ENCODE peak calls at places on chromosomes 6 and 20, in six cellular contexts. Z is cardiac muscle cell, W is heart right ventricle, Q is stomach, V is cardiac fibroblast, O is transverse colon. R is an unnamed sample.

GRCh38 chr6:72657391-72657790 is 35.5 kb downstream of the KCNQ5 start:
- DNase-seq in V (no peak), Z (no peak), Q (no peak), W (no peak), O (no peak), R (no peak)

GRCh38 chr20:50798650-50799049 is 3.8 kb downstream of the BCAS4 start:
- DNase-seq in Q (no peak), Z (no peak), V (peak), O (no peak), W (no peak), R (peak)

GRCh38 chr6:169868458-169868857 is 117.0 kb downstream of the ERMARD start:
- DNase-seq in Z (no peak), O (peak), W (peak), Q (peak), V (no peak), R (no peak)

GRCh38 chr20:44081476-44081875 is 105.5 kb downstream of the JPH2 start:
- DNase-seq in W (no peak), Q (no peak), O (no peak), V (no peak), Z (no peak), R (no peak)

GRCh38 chr6:111423960-111424846 is 58.8 kb downstream of the REV3L start:
- DNase-seq in Z (peak), Q (peak), W (peak), V (peak), O (peak), R (peak)

GRCh38 chr6:169800668-169801395 is 49.4 kb downstream of the ERMARD start:
- DNase-seq in O (peak), Z (peak), W (no peak), V (peak), Q (peak), R (peak)

GRCh38 chr20:46200582-46201570 is 82.8 kb downstream of the CD40 start:
- DNase-seq in O (no peak), Z (peak), W (no peak), Q (no peak), V (no peak), R (no peak)

GRCh38 chr20:36821964-36822437 is 48.4 kb upstream of the DSN1 start:
- DNase-seq in V (no peak), W (no peak), Q (peak), O (no peak), Z (no peak), R (no peak)

GRCh38 chr6:108781419-108782110 is 66.7 kb upstream of the ARMC2 start:
- DNase-seq in W (no peak), V (no peak), Z (no peak), Q (no peak), O (no peak), R (peak)

GRCh38 chr6:21928715-21929298 is 335.3 kb downstream of the SOX4 start:
- DNase-seq in Z (no peak), Q (no peak), W (no peak), V (no peak), O (no peak), R (no peak)

GRCh38 chr6:4055420-4056041 is 23.4 kb downstream of the FAM217A start:
- DNase-seq in V (peak), O (peak), W (peak), Q (peak), Z (peak), R (peak)

GRCh38 chr6:36414481-36414880 is 27.0 kb upstream of the ETV7 start:
- DNase-seq in W (no peak), Q (no peak), Z (peak), V (no peak), O (no peak), R (no peak)

GRCh38 chr6:98832282-98833100 is 1.9 kb upstream of the POU3F2 start:
- DNase-seq in Q (no peak), O (no peak), W (no peak), Z (peak), V (peak), R (peak)

GRCh38 chr20:14495066-14495465 is 157.7 kb upstream of the FLRT3 start:
- DNase-seq in Q (no peak), O (no peak), V (no peak), Z (no peak), W (no peak), R (no peak)

GRCh38 chr6:14713561-14713960 is 532.3 kb upstream of the JARID2 start:
- DNase-seq in O (no peak), Q (no peak), Z (no peak), V (peak), W (peak), R (no peak)

GRCh38 chr6:1696495-1696850 is 86.8 kb downstream of the FOXC1 start:
- DNase-seq in V (no peak), Z (no peak), Q (no peak), W (no peak), O (no peak), R (no peak)

GRCh38 chr6:170139531-170139930 is 151.3 kb downstream of the DLL1 start:
- DNase-seq in O (no peak), Z (no peak), W (no peak), V (no peak), Q (no peak), R (no peak)

GRCh38 chr6:89311853-89312531 is 3.1 kb downstream of the GABRR2 start:
- DNase-seq in W (peak), Q (peak), O (peak), Z (peak), V (peak), R (peak)

GRCh38 chr6:158834675-158835385 is 15.7 kb upstream of the EZR start:
- DNase-seq in V (no peak), Q (peak), W (no peak), O (no peak), Z (no peak), R (no peak)

GRCh38 chr6:168276576-168277273 is 42.9 kb downstream of the DACT2 start:
- DNase-seq in O (no peak), V (no peak), Q (no peak), Z (no peak), W (no peak), R (no peak)

GRCh38 chr6:118755941-118756646 is 104.7 kb upstream of the CEP85L start:
- DNase-seq in Z (no peak), Q (no peak), O (no peak), W (no peak), V (no peak), R (no peak)

GRCh38 chr6:89371849-89372505 is 19.5 kb upstream of the UBE2J1 start:
- DNase-seq in Z (peak), O (peak), Q (peak), V (peak), W (peak), R (peak)

GRCh38 chr20:13525225-13525940 is 113.3 kb downstream of the TASP1 start:
- DNase-seq in O (no peak), Q (no peak), Z (peak), W (no peak), V (peak), R (peak)

GRCh38 chr6:98039876-98040605 is 757.0 kb upstream of the MMS22L start:
- DNase-seq in O (no peak), Q (no peak), Z (peak), W (no peak), V (peak), R (no peak)

GRCh38 chr6:9862603-9863167 is 552.2 kb downstream of the TFAP2A start:
- DNase-seq in Q (no peak), O (no peak), Z (no peak), V (no peak), W (no peak), R (no peak)

GRCh38 chr6:111522393-111523020 is 39.5 kb upstream of the REV3L start:
- DNase-seq in V (no peak), W (no peak), O (no peak), Q (no peak), Z (no peak), R (no peak)

GRCh38 chr6:439681-440167 is 48.2 kb downstream of the IRF4 start:
- DNase-seq in Q (no peak), W (peak), O (no peak), V (no peak), Z (no peak), R (peak)

GRCh38 chr20:62964700-62965099 is 12.2 kb downstream of the SLC17A9 start:
- DNase-seq in O (no peak), Z (no peak), Q (no peak), V (no peak), W (no peak), R (no peak)
- TF ChIP-seq CTCF in O (no peak), Z (no peak), Q (no peak), V (no peak), W (no peak), R (no peak)

DNA sequence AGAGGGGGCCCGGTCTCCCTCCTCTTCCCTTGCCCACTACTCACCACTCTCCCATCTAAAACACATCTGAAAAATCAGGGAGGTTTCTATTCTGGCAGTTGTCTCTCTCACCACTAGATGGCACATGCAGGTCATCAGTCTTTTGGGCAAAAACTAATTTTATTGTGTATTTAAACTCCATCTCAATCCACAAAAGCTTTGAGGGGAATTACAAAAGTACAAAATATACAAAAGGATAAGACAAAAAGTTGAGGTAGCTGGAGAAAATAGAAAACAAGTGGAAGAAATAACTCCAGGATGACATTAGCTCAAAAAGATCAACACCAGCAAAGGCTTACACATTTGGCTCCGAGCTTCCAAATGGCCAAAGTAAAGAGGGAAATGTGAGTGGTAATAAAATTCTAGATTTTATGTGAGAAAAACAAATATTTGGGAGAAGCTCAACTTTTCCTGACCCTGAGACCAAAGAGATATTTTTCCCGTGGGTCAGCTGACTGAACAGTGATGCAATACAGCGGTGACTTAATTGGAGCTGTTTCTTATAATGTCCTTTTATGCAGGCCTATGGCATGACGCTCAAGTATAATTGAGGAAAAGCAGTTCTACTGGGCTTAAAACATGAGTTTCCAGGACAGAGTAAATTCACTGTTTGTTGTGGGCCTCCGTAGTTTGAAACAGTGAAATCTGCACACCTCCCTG is 79.8 kb upstream of the CHD6 start:
- DNase-seq in O (no peak), Z (peak), Q (no peak), W (no peak), V (peak), R (peak)
- TF ChIP-seq CTCF in O (peak), Z (peak), Q (no peak), W (peak), V (peak), R (peak)

DNA sequence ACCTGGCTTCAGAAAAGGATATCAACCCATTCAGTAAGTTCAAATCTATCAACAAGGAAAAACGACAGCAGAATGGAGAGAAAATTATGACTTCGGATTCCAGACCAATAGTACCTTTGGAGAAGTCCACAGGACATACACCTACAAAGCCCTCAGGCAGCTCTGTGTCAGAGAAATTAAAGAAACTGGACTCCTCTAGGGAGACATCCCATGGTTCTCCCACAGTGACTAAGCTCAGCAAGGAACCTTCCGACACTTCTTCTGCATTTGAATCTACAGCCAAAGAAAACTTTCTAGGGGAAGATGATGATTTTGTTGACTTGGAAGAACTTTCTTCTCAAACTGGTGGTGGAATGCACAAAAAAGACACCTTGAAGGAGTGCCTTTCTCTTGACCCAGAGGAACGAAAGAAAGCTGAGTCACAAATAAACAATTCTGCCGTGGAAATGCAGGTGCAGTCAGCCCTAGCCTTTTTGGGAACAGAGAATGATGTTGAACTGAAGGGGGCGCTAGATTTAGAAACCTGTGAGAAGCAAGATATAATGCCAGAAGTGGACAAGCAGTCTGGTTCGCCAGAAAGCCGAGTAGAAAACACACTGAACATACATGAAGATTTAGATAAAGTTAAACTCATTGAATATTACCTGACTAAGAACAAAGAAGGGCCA is 67.4 kb upstream of the HINT3 start:
- DNase-seq in Z (peak), V (peak), W (no peak), O (no peak), Q (no peak), R (peak)
- TF ChIP-seq CTCF in Z (peak), V (peak), W (peak), O (peak), Q (no peak), R (no peak)

GRCh38 chr6:149545258-149545753 is 537 bp downstream of the PPIL4 start:
- DNase-seq in Z (peak), V (peak), O (peak), Q (peak), W (peak), R (peak)
- TF ChIP-seq CTCF in Z (no peak), V (no peak), O (no peak), Q (no peak), W (peak), R (no peak)

R was measured in foreskin fibroblast.